ENCODE peak calls at places on chromosomes 11 and 22, in four cellular contexts. J is fibroblast of lung, E is substantia nigra, K is breast epithelium. F is an unnamed sample.

GRCh38 chr11:16805942-16806341 is 67.5 kb downstream of the C11orf58 start:
- DNase-seq in J (peak), E (no peak), K (no peak), F (no peak)

GRCh38 chr11:120124355-120124754 is 13.6 kb downstream of the TRIM29 start:
- DNase-seq in J (no peak), E (no peak), K (no peak), F (no peak)

GRCh38 chr11:20840341-20840740 is 171.0 kb downstream of the NELL1 start:
- DNase-seq in J (no peak), E (no peak), K (no peak), F (no peak)

GRCh38 chr11:61695917-61696316 is 15.7 kb downstream of the DAGLA start:
- DNase-seq in J (peak), E (peak), K (peak), F (peak)

GRCh38 chr11:35907648-35908431 is 36.0 kb upstream of the LDLRAD3 start:
- DNase-seq in J (peak), E (no peak), K (no peak), F (no peak)

GRCh38 chr11:57644748-57645715 is 4.7 kb downstream of the YPEL4 start:
- DNase-seq in J (peak), E (peak), K (peak), F (peak)

GRCh38 chr22:24066872-24067271 is 55.8 kb downstream of the CABIN1 start:
- DNase-seq in J (no peak), E (no peak), K (no peak), F (no peak)

GRCh38 chr22:41052661-41053490 is 39.5 kb upstream of the EP300 start:
- DNase-seq in J (peak), E (no peak), K (no peak), F (peak)

GRCh38 chr11:45390407-45390806 is 104.3 kb upstream of the SYT13 start:
- DNase-seq in J (no peak), E (no peak), K (no peak), F (peak)

GRCh38 chr11:65851811-65852507 is 6.0 kb downstream of the CFL1 start:
- DNase-seq in J (no peak), E (no peak), K (no peak), F (no peak)

GRCh38 chr11:106222626-106223025 is 145.2 kb downstream of the AASDHPPT start:
- DNase-seq in J (peak), E (no peak), K (no peak), F (no peak)

GRCh38 chr11:76790251-76790650 is 7.1 kb downstream of the TSKU start:
- DNase-seq in J (no peak), E (no peak), K (peak), F (no peak)

GRCh38 chr11:101482556-101483124 is 101.2 kb downstream of the TRPC6 start:
- DNase-seq in J (no peak), E (no peak), K (no peak), F (no peak)

GRCh38 chr11:119175493-119176077 is 7.1 kb downstream of the NLRX1 start:
- DNase-seq in J (peak), E (no peak), K (no peak), F (no peak)

GRCh38 chr22:41925783-41926460 is 684 bp downstream of the TNFRSF13C start:
- DNase-seq in J (peak), E (peak), K (no peak), F (peak)

GRCh38 chr22:50089231-50090140 is at the start of gene MOV10L1:
- DNase-seq in J (peak), E (peak), K (no peak), F (no peak)

GRCh38 chr11:406796-407650 is 7.8 kb downstream of the SIGIRR start:
- DNase-seq in J (peak), E (peak), K (no peak), F (peak)

GRCh38 chr11:83881428-83881827 is 595.3 kb upstream of the CCDC90B start:
- DNase-seq in J (no peak), E (no peak), K (no peak), F (no peak)

GRCh38 chr22:17218341-17218740 is 894 bp downstream of the ADA2 start:
- DNase-seq in J (no peak), E (no peak), K (no peak), F (no peak)

GRCh38 chr11:8005556-8005955 is 18.4 kb downstream of the EIF3F start:
- DNase-seq in J (no peak), E (no peak), K (no peak), F (no peak)

GRCh38 chr22:50274311-50274710 is 4.1 kb upstream of the MAPK11 start:
- DNase-seq in J (peak), E (no peak), K (no peak), F (peak)

GRCh38 chr11:11157201-11157600 is 195.8 kb downstream of the CSNK2A3 start:
- DNase-seq in J (no peak), E (no peak), K (no peak), F (peak)